ENCODE peak calls at places on chromosomes 7 and 10, in eight cellular contexts. A, J, L, B, Z, C, D and Q are unnamed samples.

GRCh38 chr10:110138197-110138812 is 69.1 kb upstream of the MXI1 start:
- DNase-seq in A (peak), J (peak), L (peak), B (no peak), Z (peak), C (peak), D (no peak), Q (no peak)

GRCh38 chr7:73715648-73716317 is 3.7 kb downstream of the STX1A start:
- DNase-seq in A (no peak), J (peak), L (peak), B (peak), Z (peak), C (peak), D (no peak), Q (no peak)

GRCh38 chr7:137130751-137131158 is 212.8 kb downstream of the PTN start:
- DNase-seq in A (no peak), J (no peak), L (no peak), B (peak), Z (peak), C (no peak), D (no peak), Q (no peak)

GRCh38 chr10:33777223-33777622 is 442.8 kb upstream of the NRP1 start:
- DNase-seq in A (no peak), J (no peak), L (no peak), B (no peak), Z (no peak), C (no peak), D (no peak), Q (no peak)

GRCh38 chr7:17844514-17845196 is 95.6 kb downstream of the SNX13 start:
- DNase-seq in A (peak), J (no peak), L (no peak), B (no peak), Z (no peak), C (no peak), D (no peak), Q (no peak)

GRCh38 chr7:80496586-80496985 is 15.3 kb downstream of the GNAT3 start:
- DNase-seq in A (no peak), J (no peak), L (no peak), B (no peak), Z (no peak), C (no peak), D (no peak), Q (no peak)

GRCh38 chr7:112596260-112596659 is 115.5 kb downstream of the LSMEM1 start:
- DNase-seq in A (no peak), J (no peak), L (no peak), B (no peak), Z (no peak), C (no peak), D (no peak), Q (no peak)

GRCh38 chr10:93826355-93826754 is 67.4 kb upstream of the SLC35G1 start:
- DNase-seq in A (no peak), J (no peak), L (no peak), B (peak), Z (no peak), C (no peak), D (no peak), Q (no peak)

GRCh38 chr7:108088729-108089128 is 41.4 kb downstream of the LAMB4 start:
- DNase-seq in A (no peak), J (no peak), L (no peak), B (no peak), Z (no peak), C (no peak), D (no peak), Q (no peak)

GRCh38 chr7:155291045-155291530 is 6.6 kb upstream of the INSIG1 start:
- DNase-seq in A (no peak), J (peak), L (no peak), B (peak), Z (peak), C (peak), D (no peak), Q (peak)

GRCh38 chr10:123669901-123670300 is 3.7 kb downstream of the GPR26 start:
- DNase-seq in A (no peak), J (no peak), L (no peak), B (peak), Z (no peak), C (no peak), D (no peak), Q (no peak)

GRCh38 chr7:125074141-125074540 is 144.5 kb upstream of the POT1 start:
- DNase-seq in A (no peak), J (no peak), L (no peak), B (no peak), Z (no peak), C (no peak), D (no peak), Q (no peak)